ENCODE peak calls at places on chromosomes 2 and 18, in six cellular contexts. One of them, this sample, is unnamed.

GRCh38 chr2:154697422-154698237 is 865 bp upstream of the KCNJ3 start:
- DNase-seq in H1: peak
- DNase-seq in HepG2: no peak
- DNase-seq in GM12892: no peak
- DNase-seq in SK-N-SH: peak
- DNase-seq in K562: no peak
- DNase-seq in this sample: no peak

GRCh38 chr2:74632209-74632938 is 15.8 kb downstream of the M1AP start:
- DNase-seq in H1: no peak
- DNase-seq in HepG2: no peak
- DNase-seq in GM12892: no peak
- DNase-seq in SK-N-SH: no peak
- DNase-seq in K562: no peak
- DNase-seq in this sample: no peak

GRCh38 chr2:64157792-64158191 is 13.6 kb upstream of the PELI1 start:
- DNase-seq in H1: no peak
- DNase-seq in HepG2: no peak
- DNase-seq in GM12892: no peak
- DNase-seq in SK-N-SH: no peak
- DNase-seq in K562: no peak
- DNase-seq in this sample: no peak

GRCh38 chr2:36482576-36483214 is 115.3 kb downstream of the FEZ2 start:
- DNase-seq in H1: no peak
- DNase-seq in HepG2: peak
- DNase-seq in GM12892: no peak
- DNase-seq in SK-N-SH: no peak
- DNase-seq in K562: no peak
- DNase-seq in this sample: no peak

GRCh38 chr18:7237670-7238272 is 6.9 kb downstream of the LRRC30 start:
- DNase-seq in H1: no peak
- DNase-seq in HepG2: no peak
- DNase-seq in GM12892: no peak
- DNase-seq in SK-N-SH: peak
- DNase-seq in K562: no peak
- DNase-seq in this sample: no peak

GRCh38 chr2:219714681-219715080 is 87.3 kb downstream of the SLC4A3 start:
- DNase-seq in H1: no peak
- DNase-seq in HepG2: no peak
- DNase-seq in GM12892: no peak
- DNase-seq in SK-N-SH: no peak
- DNase-seq in K562: no peak
- DNase-seq in this sample: no peak

GRCh38 chr18:2653467-2653866 is 2.1 kb upstream of the SMCHD1 start:
- DNase-seq in H1: no peak
- DNase-seq in HepG2: no peak
- DNase-seq in GM12892: no peak
- DNase-seq in SK-N-SH: no peak
- DNase-seq in K562: no peak
- DNase-seq in this sample: no peak

GRCh38 chr2:119240311-119241204 is 16.9 kb downstream of the STEAP3 start:
- DNase-seq in H1: no peak
- DNase-seq in HepG2: peak
- DNase-seq in GM12892: no peak
- DNase-seq in SK-N-SH: peak
- DNase-seq in K562: peak
- DNase-seq in this sample: no peak

GRCh38 chr2:69798909-69799526 is 30.4 kb upstream of the GMCL1 start:
- DNase-seq in H1: no peak
- DNase-seq in HepG2: no peak
- DNase-seq in GM12892: no peak
- DNase-seq in SK-N-SH: no peak
- DNase-seq in K562: peak
- DNase-seq in this sample: no peak

GRCh38 chr2:109339519-109339991 is 210.6 kb downstream of the SH3RF3 start:
- DNase-seq in H1: peak
- DNase-seq in HepG2: no peak
- DNase-seq in GM12892: no peak
- DNase-seq in SK-N-SH: no peak
- DNase-seq in K562: no peak
- DNase-seq in this sample: no peak

GRCh38 chr18:56391933-56392590 is 246.3 kb downstream of the TXNL1 start:
- DNase-seq in H1: no peak
- DNase-seq in HepG2: no peak
- DNase-seq in GM12892: no peak
- DNase-seq in SK-N-SH: no peak
- DNase-seq in K562: no peak
- DNase-seq in this sample: no peak

GRCh38 chr2:212891580-212891979 is 259.8 kb downstream of the IKZF2 start:
- DNase-seq in H1: no peak
- DNase-seq in HepG2: no peak
- DNase-seq in GM12892: no peak
- DNase-seq in SK-N-SH: no peak
- DNase-seq in K562: no peak
- DNase-seq in this sample: no peak

GRCh38 chr2:240790370-240791210 is 29.4 kb downstream of the KIF1A start:
- DNase-seq in H1: no peak
- DNase-seq in HepG2: no peak
- DNase-seq in GM12892: no peak
- DNase-seq in SK-N-SH: no peak
- DNase-seq in K562: no peak
- DNase-seq in this sample: no peak

GRCh38 chr2:60515751-60516226 is 37.7 kb downstream of the BCL11A start:
- DNase-seq in H1: peak
- DNase-seq in HepG2: no peak
- DNase-seq in GM12892: no peak
- DNase-seq in SK-N-SH: no peak
- DNase-seq in K562: no peak
- DNase-seq in this sample: no peak

GRCh38 chr18:43010611-43011010 is 104.9 kb downstream of the RIT2 start:
- DNase-seq in H1: no peak
- DNase-seq in HepG2: no peak
- DNase-seq in GM12892: no peak
- DNase-seq in SK-N-SH: no peak
- DNase-seq in K562: no peak
- DNase-seq in this sample: no peak

GRCh38 chr2:235026649-235027557 is 75.1 kb downstream of the SH3BP4 start:
- DNase-seq in H1: no peak
- DNase-seq in HepG2: no peak
- DNase-seq in GM12892: no peak
- DNase-seq in SK-N-SH: no peak
- DNase-seq in K562: no peak
- DNase-seq in this sample: no peak

GRCh38 chr2:133526468-133526769 is 41.8 kb downstream of the NCKAP5 start:
- DNase-seq in H1: no peak
- DNase-seq in HepG2: no peak
- DNase-seq in GM12892: no peak
- DNase-seq in SK-N-SH: no peak
- DNase-seq in K562: no peak
- DNase-seq in this sample: no peak

GRCh38 chr18:8797206-8797605 is 91.8 kb downstream of the MTCL1 start:
- DNase-seq in H1: no peak
- DNase-seq in HepG2: peak
- DNase-seq in GM12892: no peak
- DNase-seq in SK-N-SH: no peak
- DNase-seq in K562: no peak
- DNase-seq in this sample: no peak

GRCh38 chr2:19312949-19313348 is 45.5 kb downstream of the OSR1 start:
- DNase-seq in H1: no peak
- DNase-seq in HepG2: peak
- DNase-seq in GM12892: no peak
- DNase-seq in SK-N-SH: peak
- DNase-seq in K562: no peak
- DNase-seq in this sample: no peak

GRCh38 chr18:49459404-49460171 is 857 bp downstream of the DYM start:
- DNase-seq in H1: no peak
- DNase-seq in HepG2: no peak
- DNase-seq in GM12892: no peak
- DNase-seq in SK-N-SH: peak
- DNase-seq in K562: no peak
- DNase-seq in this sample: no peak

GRCh38 chr2:167005096-167005495 is 116.8 kb downstream of the XIRP2 start:
- DNase-seq in H1: no peak
- DNase-seq in HepG2: no peak
- DNase-seq in GM12892: no peak
- DNase-seq in SK-N-SH: no peak
- DNase-seq in K562: no peak
- DNase-seq in this sample: no peak

GRCh38 chr2:231525248-231526163 is 4.7 kb downstream of the NMUR1 start:
- DNase-seq in H1: no peak
- DNase-seq in HepG2: no peak
- DNase-seq in GM12892: no peak
- DNase-seq in SK-N-SH: no peak
- DNase-seq in K562: no peak
- DNase-seq in this sample: no peak

GRCh38 chr18:59054892-59055291 is 84.8 kb upstream of the SEC11C start:
- DNase-seq in H1: no peak
- DNase-seq in HepG2: no peak
- DNase-seq in GM12892: no peak
- DNase-seq in SK-N-SH: no peak
- DNase-seq in K562: no peak
- DNase-seq in this sample: no peak
- TF ChIP-seq POLR2AphosphoS5 in H1: no peak
- TF ChIP-seq POLR2AphosphoS5 in HepG2: no peak
- TF ChIP-seq POLR2AphosphoS5 in GM12892: no peak
- TF ChIP-seq POLR2AphosphoS5 in SK-N-SH: no peak
- TF ChIP-seq POLR2AphosphoS5 in K562: no peak
- TF ChIP-seq POLR2AphosphoS5 in this sample: no peak

GRCh38 chr2:55200416-55200815 is 31.7 kb downstream of the CLHC1 start:
- DNase-seq in H1: no peak
- DNase-seq in HepG2: no peak
- DNase-seq in GM12892: no peak
- DNase-seq in SK-N-SH: no peak
- DNase-seq in K562: no peak
- DNase-seq in this sample: no peak

GRCh38 chr2:55196526-55196925 is 35.6 kb downstream of the CLHC1 start:
- DNase-seq in H1: no peak
- DNase-seq in HepG2: no peak
- DNase-seq in GM12892: no peak
- DNase-seq in SK-N-SH: no peak
- DNase-seq in K562: no peak
- DNase-seq in this sample: no peak
- TF ChIP-seq TAF1 in H1: no peak
- TF ChIP-seq TAF1 in HepG2: no peak
- TF ChIP-seq TAF1 in GM12892: no peak
- TF ChIP-seq TAF1 in SK-N-SH: no peak
- TF ChIP-seq TAF1 in K562: no peak
- TF ChIP-seq TAF1 in this sample: no peak

GRCh38 chr2:216665717-216666116 is 29.6 kb downstream of the IGFBP5 start:
- DNase-seq in H1: peak
- DNase-seq in HepG2: peak
- DNase-seq in GM12892: no peak
- DNase-seq in SK-N-SH: peak
- DNase-seq in K562: no peak
- DNase-seq in this sample: no peak
- TF ChIP-seq POLR2AphosphoS5 in H1: no peak
- TF ChIP-seq POLR2AphosphoS5 in HepG2: no peak
- TF ChIP-seq POLR2AphosphoS5 in GM12892: no peak
- TF ChIP-seq POLR2AphosphoS5 in SK-N-SH: no peak
- TF ChIP-seq POLR2AphosphoS5 in K562: no peak
- TF ChIP-seq POLR2AphosphoS5 in this sample: no peak

DNA sequence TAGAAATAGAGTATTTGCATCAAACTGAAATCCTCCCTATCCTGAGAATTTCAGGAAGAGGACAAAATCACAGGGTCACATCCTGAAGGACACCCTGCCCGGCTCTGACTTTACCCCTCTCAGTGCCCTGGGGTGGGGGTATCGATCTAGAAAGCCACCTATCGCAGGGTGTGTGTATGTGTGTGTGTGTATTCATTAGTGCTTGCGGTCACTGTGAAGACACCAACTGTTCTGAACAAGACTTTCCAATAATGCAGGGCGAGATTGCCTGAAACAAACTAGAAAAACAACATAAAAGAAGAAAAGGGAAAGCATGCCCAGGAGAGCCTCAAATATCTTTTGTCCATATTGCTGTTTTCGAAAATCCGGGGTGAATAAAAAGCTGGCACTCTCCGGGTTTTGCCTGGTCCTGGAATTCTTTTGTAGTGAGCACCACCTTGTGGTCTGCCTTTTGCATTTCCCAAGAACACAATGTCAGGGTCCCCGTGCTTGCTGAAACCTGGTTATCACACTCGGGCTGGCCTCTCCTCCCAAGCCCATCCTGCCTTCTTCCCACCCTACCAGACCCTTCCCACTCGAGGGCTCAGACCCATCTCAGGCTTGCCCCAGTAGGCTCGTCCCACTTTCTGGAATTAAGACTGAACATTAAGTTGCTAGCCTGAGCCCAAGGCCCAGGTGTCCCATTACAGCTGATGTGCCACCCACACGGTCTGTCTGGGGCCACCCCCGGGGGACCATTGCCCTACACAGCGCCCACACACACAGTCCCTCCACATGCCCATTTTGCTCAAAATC is 25.0 kb upstream of the COPS8 start:
- DNase-seq in H1: peak
- DNase-seq in HepG2: peak
- DNase-seq in GM12892: peak
- DNase-seq in SK-N-SH: peak
- DNase-seq in K562: peak
- DNase-seq in this sample: no peak
- TF ChIP-seq TAF1 in H1: no peak
- TF ChIP-seq TAF1 in HepG2: no peak
- TF ChIP-seq TAF1 in GM12892: no peak
- TF ChIP-seq TAF1 in SK-N-SH: no peak
- TF ChIP-seq TAF1 in K562: no peak
- TF ChIP-seq TAF1 in this sample: no peak